ENCODE peak calls at places on chromosome 4, in five cellular contexts. One of them, this sample, is unnamed.
A peak's percentile ranks its signal among the peaks of the same experiment; 100 is the strongest.

GRCh38 chr4:5979981-5980380 is 38.2 kb downstream of the C4orf50 start:
- DNase-seq in upper lobe of left lung: no peak
- DNase-seq in GM04503: no peak
- DNase-seq in NCI-H524: peak; percentile 70
- DNase-seq in GM06990: no peak
- DNase-seq in this sample: peak; percentile 91

GRCh38 chr4:2934813-2935761 is 28.1 kb downstream of the NOP14 start:
- DNase-seq in upper lobe of left lung: peak; percentile 99
- DNase-seq in GM04503: peak; percentile 41
- DNase-seq in NCI-H524: peak; percentile 67
- DNase-seq in GM06990: peak; percentile 96
- DNase-seq in this sample: peak; percentile 92

GRCh38 chr4:53613428-53613827 is 22.1 kb upstream of the LNX1 start:
- DNase-seq in upper lobe of left lung: no peak
- DNase-seq in GM04503: no peak
- DNase-seq in NCI-H524: no peak
- DNase-seq in GM06990: no peak
- DNase-seq in this sample: no peak

GRCh38 chr4:186131935-186132334 is 27.4 kb downstream of the FAM149A start:
- DNase-seq in upper lobe of left lung: no peak
- DNase-seq in GM04503: no peak
- DNase-seq in NCI-H524: no peak
- DNase-seq in GM06990: no peak
- DNase-seq in this sample: no peak

GRCh38 chr4:48360285-48360965 is 19.1 kb downstream of the SLAIN2 start:
- DNase-seq in upper lobe of left lung: no peak
- DNase-seq in GM04503: peak; percentile 50
- DNase-seq in NCI-H524: no peak
- DNase-seq in GM06990: no peak
- DNase-seq in this sample: no peak

GRCh38 chr4:36551697-36552214 is 270.3 kb downstream of the DTHD1 start:
- DNase-seq in upper lobe of left lung: no peak
- DNase-seq in GM04503: no peak
- DNase-seq in NCI-H524: no peak
- DNase-seq in GM06990: peak; percentile 67
- DNase-seq in this sample: no peak

GRCh38 chr4:86961103-86961502 is 26.3 kb downstream of the AFF1 start:
- DNase-seq in upper lobe of left lung: no peak
- DNase-seq in GM04503: no peak
- DNase-seq in NCI-H524: no peak
- DNase-seq in GM06990: no peak
- DNase-seq in this sample: no peak

GRCh38 chr4:3226467-3226866 is 22.5 kb upstream of the MSANTD1 start:
- DNase-seq in upper lobe of left lung: peak; percentile 76
- DNase-seq in GM04503: no peak
- DNase-seq in NCI-H524: no peak
- DNase-seq in GM06990: no peak
- DNase-seq in this sample: no peak

GRCh38 chr4:188408244-188409067 is 269.2 kb downstream of the TRIML1 start:
- DNase-seq in upper lobe of left lung: no peak
- DNase-seq in GM04503: no peak
- DNase-seq in NCI-H524: no peak
- DNase-seq in GM06990: no peak
- DNase-seq in this sample: no peak

GRCh38 chr4:26936284-26937065 is 75.8 kb downstream of the STIM2 start:
- DNase-seq in upper lobe of left lung: no peak
- DNase-seq in GM04503: no peak
- DNase-seq in NCI-H524: no peak
- DNase-seq in GM06990: no peak
- DNase-seq in this sample: no peak

GRCh38 chr4:99076292-99076976 is 12.2 kb downstream of the ADH5 start:
- DNase-seq in upper lobe of left lung: no peak
- DNase-seq in GM04503: no peak
- DNase-seq in NCI-H524: no peak
- DNase-seq in GM06990: no peak
- DNase-seq in this sample: no peak

GRCh38 chr4:163447481-163447880 is 26.1 kb downstream of the TKTL2 start:
- DNase-seq in upper lobe of left lung: no peak
- DNase-seq in GM04503: no peak
- DNase-seq in NCI-H524: no peak
- DNase-seq in GM06990: no peak
- DNase-seq in this sample: no peak

GRCh38 chr4:168773388-168774195 is 236.5 kb downstream of the CBR4 start:
- DNase-seq in upper lobe of left lung: peak; percentile 46
- DNase-seq in GM04503: no peak
- DNase-seq in NCI-H524: no peak
- DNase-seq in GM06990: no peak
- DNase-seq in this sample: no peak

GRCh38 chr4:22719218-22719617 is 26.5 kb downstream of the GBA3 start:
- DNase-seq in upper lobe of left lung: no peak
- DNase-seq in GM04503: no peak
- DNase-seq in NCI-H524: no peak
- DNase-seq in GM06990: no peak
- DNase-seq in this sample: no peak

GRCh38 chr4:25172964-25173917 is 13.0 kb upstream of the SEPSECS start:
- DNase-seq in upper lobe of left lung: no peak
- DNase-seq in GM04503: peak; percentile 99
- DNase-seq in NCI-H524: no peak
- DNase-seq in GM06990: no peak
- DNase-seq in this sample: no peak

GRCh38 chr4:78691971-78692814 is 84.0 kb upstream of the BMP2K start:
- DNase-seq in upper lobe of left lung: no peak
- DNase-seq in GM04503: no peak
- DNase-seq in NCI-H524: no peak
- DNase-seq in GM06990: no peak
- DNase-seq in this sample: no peak

GRCh38 chr4:152937535-152938236 is 1.6 kb downstream of the FHDC1 start:
- DNase-seq in upper lobe of left lung: peak; percentile 90
- DNase-seq in GM04503: no peak
- DNase-seq in NCI-H524: no peak
- DNase-seq in GM06990: peak; percentile 52
- DNase-seq in this sample: no peak

GRCh38 chr4:154626793-154627484 is 14.5 kb upstream of the FGG start:
- DNase-seq in upper lobe of left lung: peak; percentile 91
- DNase-seq in GM04503: no peak
- DNase-seq in NCI-H524: peak; percentile 19
- DNase-seq in GM06990: peak; percentile 73
- DNase-seq in this sample: peak; percentile 89

GRCh38 chr4:120858776-120859175 is 63.8 kb downstream of the PRDM5 start:
- DNase-seq in upper lobe of left lung: no peak
- DNase-seq in GM04503: no peak
- DNase-seq in NCI-H524: no peak
- DNase-seq in GM06990: no peak
- DNase-seq in this sample: no peak

This sample was measured in WERI-Rb-1.